ENCODE peak calls at places on chromosomes 4 and X, in eight cellular contexts. One of them, this sample, is unnamed.

GRCh38 chr4:101954975-101955678 is 164.6 kb downstream of the BANK1 start:
- DNase-seq in sigmoid colon: no peak
- DNase-seq in H1: no peak
- DNase-seq in stomach: no peak
- DNase-seq in esophagus muscularis mucosa: no peak
- DNase-seq in GM12878: no peak
- DNase-seq in suprapubic skin: no peak
- DNase-seq in HepG2: no peak
- DNase-seq in this sample: no peak

GRCh38 chr4:53518807-53519206 is 72.5 kb downstream of the LNX1 start:
- DNase-seq in esophagus muscularis mucosa: no peak
- DNase-seq in H1: no peak
- DNase-seq in stomach: no peak
- DNase-seq in HepG2: no peak
- DNase-seq in sigmoid colon: no peak
- DNase-seq in suprapubic skin: no peak
- DNase-seq in GM12878: no peak
- DNase-seq in this sample: no peak

GRCh38 chr4:119337010-119337409 is 15.1 kb upstream of the FABP2 start:
- DNase-seq in stomach: no peak
- DNase-seq in H1: no peak
- DNase-seq in HepG2: no peak
- DNase-seq in esophagus muscularis mucosa: no peak
- DNase-seq in sigmoid colon: no peak
- DNase-seq in suprapubic skin: no peak
- DNase-seq in GM12878: no peak
- DNase-seq in this sample: no peak

GRCh38 chr4:154076921-154077320 is 288.0 kb upstream of the SFRP2 start:
- DNase-seq in suprapubic skin: no peak
- DNase-seq in stomach: no peak
- DNase-seq in HepG2: no peak
- DNase-seq in esophagus muscularis mucosa: no peak
- DNase-seq in GM12878: no peak
- DNase-seq in H1: no peak
- DNase-seq in sigmoid colon: no peak
- DNase-seq in this sample: no peak

GRCh38 chr4:1720163-1720983 is 750 bp downstream of the TMEM129 start:
- DNase-seq in HepG2: no peak
- DNase-seq in stomach: peak
- DNase-seq in H1: no peak
- DNase-seq in suprapubic skin: no peak
- DNase-seq in esophagus muscularis mucosa: no peak
- DNase-seq in sigmoid colon: no peak
- DNase-seq in GM12878: no peak
- DNase-seq in this sample: peak

GRCh38 chr4:183106839-183107238 is 7.8 kb downstream of the WWC2 start:
- DNase-seq in H1: no peak
- DNase-seq in stomach: no peak
- DNase-seq in GM12878: no peak
- DNase-seq in suprapubic skin: no peak
- DNase-seq in sigmoid colon: no peak
- DNase-seq in HepG2: peak
- DNase-seq in esophagus muscularis mucosa: no peak
- DNase-seq in this sample: no peak

GRCh38 chr4:154877110-154877760 is 96.2 kb downstream of the RBM46 start:
- DNase-seq in stomach: no peak
- DNase-seq in H1: no peak
- DNase-seq in sigmoid colon: no peak
- DNase-seq in GM12878: no peak
- DNase-seq in HepG2: peak
- DNase-seq in esophagus muscularis mucosa: no peak
- DNase-seq in suprapubic skin: no peak
- DNase-seq in this sample: no peak

GRCh38 chr4:3045500-3045850 is 28.9 kb downstream of the HTT-AS start:
- DNase-seq in H1: no peak
- DNase-seq in stomach: peak
- DNase-seq in suprapubic skin: no peak
- DNase-seq in esophagus muscularis mucosa: no peak
- DNase-seq in HepG2: no peak
- DNase-seq in GM12878: no peak
- DNase-seq in sigmoid colon: peak
- DNase-seq in this sample: peak

GRCh38 chrX:155005190-155005589 is 17.3 kb downstream of the F8 start:
- DNase-seq in HepG2: no peak
- DNase-seq in esophagus muscularis mucosa: no peak
- DNase-seq in GM12878: no peak
- DNase-seq in sigmoid colon: no peak
- DNase-seq in H1: no peak
- DNase-seq in suprapubic skin: no peak
- DNase-seq in stomach: no peak
- DNase-seq in this sample: no peak

GRCh38 chr4:74449571-74450297 is 4.8 kb downstream of the AREG start:
- DNase-seq in stomach: no peak
- DNase-seq in H1: no peak
- DNase-seq in GM12878: no peak
- DNase-seq in HepG2: no peak
- DNase-seq in esophagus muscularis mucosa: no peak
- DNase-seq in suprapubic skin: no peak
- DNase-seq in sigmoid colon: no peak
- DNase-seq in this sample: no peak

GRCh38 chrX:120251471-120252011 is 929 bp downstream of the ZBTB33 start:
- DNase-seq in sigmoid colon: peak
- DNase-seq in GM12878: no peak
- DNase-seq in stomach: peak
- DNase-seq in suprapubic skin: no peak
- DNase-seq in HepG2: peak
- DNase-seq in esophagus muscularis mucosa: no peak
- DNase-seq in H1: no peak
- DNase-seq in this sample: peak

GRCh38 chrX:554271-554670 is 76.3 kb upstream of the SHOX start:
- DNase-seq in esophagus muscularis mucosa: peak
- DNase-seq in H1: no peak
- DNase-seq in stomach: no peak
- DNase-seq in suprapubic skin: no peak
- DNase-seq in GM12878: no peak
- DNase-seq in sigmoid colon: no peak
- DNase-seq in HepG2: no peak
- DNase-seq in this sample: no peak

GRCh38 chr4:181225616-181226261 is 1017.5 kb upstream of the TENM3 start:
- DNase-seq in stomach: no peak
- DNase-seq in esophagus muscularis mucosa: no peak
- DNase-seq in sigmoid colon: no peak
- DNase-seq in H1: no peak
- DNase-seq in HepG2: no peak
- DNase-seq in GM12878: no peak
- DNase-seq in suprapubic skin: no peak
- DNase-seq in this sample: no peak

GRCh38 chrX:152960115-152960514 is 33.8 kb downstream of the PNMA5 start:
- DNase-seq in GM12878: no peak
- DNase-seq in sigmoid colon: peak
- DNase-seq in HepG2: no peak
- DNase-seq in esophagus muscularis mucosa: no peak
- DNase-seq in suprapubic skin: no peak
- DNase-seq in H1: no peak
- DNase-seq in stomach: no peak
- DNase-seq in this sample: no peak

GRCh38 chr4:184473515-184474260 is 662 bp downstream of the IRF2 start:
- DNase-seq in GM12878: no peak
- DNase-seq in sigmoid colon: no peak
- DNase-seq in HepG2: no peak
- DNase-seq in H1: no peak
- DNase-seq in esophagus muscularis mucosa: no peak
- DNase-seq in suprapubic skin: no peak
- DNase-seq in stomach: peak
- DNase-seq in this sample: peak

GRCh38 chr4:68002906-68003305 is 39.6 kb upstream of the TMPRSS11A start:
- DNase-seq in H1: no peak
- DNase-seq in GM12878: no peak
- DNase-seq in esophagus muscularis mucosa: no peak
- DNase-seq in sigmoid colon: no peak
- DNase-seq in stomach: no peak
- DNase-seq in HepG2: no peak
- DNase-seq in suprapubic skin: no peak
- DNase-seq in this sample: no peak

GRCh38 chrX:88135735-88136134 is 611.3 kb upstream of the CPXCR1 start:
- DNase-seq in sigmoid colon: no peak
- DNase-seq in stomach: no peak
- DNase-seq in H1: no peak
- DNase-seq in HepG2: peak
- DNase-seq in esophagus muscularis mucosa: no peak
- DNase-seq in suprapubic skin: no peak
- DNase-seq in GM12878: no peak
- DNase-seq in this sample: no peak

GRCh38 chr4:80335554-80336358 is at the start of gene CFAP299:
- DNase-seq in stomach: peak
- DNase-seq in esophagus muscularis mucosa: no peak
- DNase-seq in sigmoid colon: peak
- DNase-seq in HepG2: peak
- DNase-seq in suprapubic skin: peak
- DNase-seq in H1: peak
- DNase-seq in GM12878: peak
- DNase-seq in this sample: peak

GRCh38 chr4:80335226-80335553 is 340 bp upstream of the CFAP299 start:
- DNase-seq in esophagus muscularis mucosa: no peak
- DNase-seq in H1: no peak
- DNase-seq in GM12878: no peak
- DNase-seq in HepG2: no peak
- DNase-seq in sigmoid colon: no peak
- DNase-seq in stomach: no peak
- DNase-seq in suprapubic skin: no peak
- DNase-seq in this sample: no peak

GRCh38 chr4:80340036-80340435 is 4.5 kb downstream of the CFAP299 start:
- DNase-seq in suprapubic skin: no peak
- DNase-seq in HepG2: no peak
- DNase-seq in stomach: no peak
- DNase-seq in sigmoid colon: no peak
- DNase-seq in GM12878: no peak
- DNase-seq in esophagus muscularis mucosa: no peak
- DNase-seq in H1: no peak
- DNase-seq in this sample: no peak

GRCh38 chr4:80334568-80334967 is 962 bp upstream of the CFAP299 start:
- DNase-seq in H1: no peak
- DNase-seq in suprapubic skin: no peak
- DNase-seq in GM12878: no peak
- DNase-seq in sigmoid colon: no peak
- DNase-seq in HepG2: no peak
- DNase-seq in stomach: no peak
- DNase-seq in esophagus muscularis mucosa: no peak
- DNase-seq in this sample: no peak

GRCh38 chr4:80336582-80336981 is 1.1 kb downstream of the CFAP299 start:
- DNase-seq in esophagus muscularis mucosa: no peak
- DNase-seq in sigmoid colon: peak
- DNase-seq in H1: no peak
- DNase-seq in stomach: no peak
- DNase-seq in HepG2: peak
- DNase-seq in GM12878: no peak
- DNase-seq in suprapubic skin: no peak
- DNase-seq in this sample: peak
- TF ChIP-seq CTCF in esophagus muscularis mucosa: peak
- TF ChIP-seq CTCF in sigmoid colon: no peak
- TF ChIP-seq CTCF in H1: peak
- TF ChIP-seq CTCF in stomach: no peak
- TF ChIP-seq CTCF in HepG2: peak
- TF ChIP-seq CTCF in GM12878: no peak
- TF ChIP-seq CTCF in suprapubic skin: no peak
- TF ChIP-seq CTCF in this sample: peak

DNA sequence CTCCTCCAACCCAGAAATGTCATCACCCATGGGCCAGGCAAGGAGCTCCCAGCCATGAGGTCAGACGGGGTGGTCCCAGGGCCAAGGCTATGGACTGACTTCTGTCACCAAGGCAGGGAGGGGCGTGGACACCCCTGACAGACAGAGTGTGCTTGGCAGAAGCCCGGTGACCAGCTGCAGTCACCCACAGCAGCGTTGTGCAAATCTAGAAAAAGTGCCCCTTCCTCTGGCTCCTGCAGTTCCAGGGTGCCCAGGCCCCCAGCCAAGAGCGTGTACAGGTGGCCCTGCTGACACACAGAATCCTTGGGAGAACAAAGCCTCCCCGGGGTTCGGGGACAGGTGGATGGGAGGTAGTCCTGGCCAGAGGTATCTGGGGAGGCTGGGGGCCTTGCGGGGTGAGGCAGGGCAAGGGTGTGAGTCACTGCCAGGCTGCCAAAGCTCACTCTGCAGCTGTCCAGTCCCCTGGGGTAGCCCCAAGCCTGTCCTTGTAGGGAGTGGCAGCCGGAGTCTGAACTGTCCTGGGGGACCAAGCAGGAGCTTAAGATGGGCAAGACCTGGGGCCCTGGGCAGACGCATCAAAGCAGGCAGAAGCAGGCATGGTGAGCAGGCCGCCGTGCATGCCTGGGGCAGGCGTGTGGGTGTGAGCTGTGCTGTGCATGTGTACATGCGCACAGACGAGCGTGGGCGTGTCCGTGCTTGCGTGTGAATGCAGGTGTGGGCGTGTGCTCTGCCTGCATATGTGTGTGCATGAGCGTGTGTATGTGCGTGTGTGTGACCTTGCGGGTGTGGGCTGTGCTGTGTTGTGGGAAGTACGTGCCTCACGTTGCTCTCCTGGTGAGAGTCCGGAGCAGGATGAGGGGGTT is 3.3 kb downstream of the MYL5 start:
- DNase-seq in GM12878: no peak
- DNase-seq in HepG2: peak
- DNase-seq in H1: no peak
- DNase-seq in suprapubic skin: no peak
- DNase-seq in stomach: peak
- DNase-seq in sigmoid colon: no peak
- DNase-seq in esophagus muscularis mucosa: no peak
- DNase-seq in this sample: peak
- TF ChIP-seq POLR2AphosphoS5 in GM12878: no peak
- TF ChIP-seq POLR2AphosphoS5 in HepG2: peak
- TF ChIP-seq POLR2AphosphoS5 in H1: peak
- TF ChIP-seq POLR2AphosphoS5 in suprapubic skin: no peak
- TF ChIP-seq POLR2AphosphoS5 in stomach: no peak
- TF ChIP-seq POLR2AphosphoS5 in sigmoid colon: no peak
- TF ChIP-seq POLR2AphosphoS5 in esophagus muscularis mucosa: no peak
- TF ChIP-seq POLR2AphosphoS5 in this sample: peak

DNA sequence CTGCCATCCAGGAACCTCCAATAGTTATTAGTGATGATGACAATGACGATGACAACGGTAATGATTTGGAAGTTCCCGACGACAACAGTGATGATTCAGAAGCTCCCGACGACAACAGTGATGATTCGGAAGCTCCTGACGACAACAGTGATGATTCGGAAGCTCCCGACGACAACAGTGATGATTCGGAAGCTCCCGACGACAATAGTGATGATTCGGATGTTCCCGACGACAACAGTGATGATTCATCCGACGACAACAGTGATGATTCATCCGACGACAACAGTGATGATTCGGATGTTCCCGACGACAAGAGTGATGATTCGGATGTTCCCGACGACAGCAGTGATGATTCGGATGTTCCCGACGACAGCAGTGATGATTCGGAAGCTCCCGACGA is 14.7 kb downstream of the CXCR3 start:
- DNase-seq in esophagus muscularis mucosa: no peak
- DNase-seq in GM12878: no peak
- DNase-seq in H1: no peak
- DNase-seq in suprapubic skin: no peak
- DNase-seq in sigmoid colon: no peak
- DNase-seq in stomach: no peak
- DNase-seq in HepG2: no peak
- DNase-seq in this sample: no peak
- TF ChIP-seq EP300 in esophagus muscularis mucosa: no peak
- TF ChIP-seq EP300 in GM12878: no peak
- TF ChIP-seq EP300 in H1: no peak
- TF ChIP-seq EP300 in suprapubic skin: no peak
- TF ChIP-seq EP300 in sigmoid colon: no peak
- TF ChIP-seq EP300 in stomach: no peak
- TF ChIP-seq EP300 in HepG2: no peak
- TF ChIP-seq EP300 in this sample: no peak

GRCh38 chr4:71187399-71188196 is 151.2 kb upstream of the SLC4A4 start:
- DNase-seq in H1: no peak
- DNase-seq in stomach: peak
- DNase-seq in HepG2: no peak
- DNase-seq in GM12878: no peak
- DNase-seq in sigmoid colon: peak
- DNase-seq in suprapubic skin: no peak
- DNase-seq in esophagus muscularis mucosa: no peak
- DNase-seq in this sample: peak
- TF ChIP-seq CTCF in H1: no peak
- TF ChIP-seq CTCF in stomach: no peak
- TF ChIP-seq CTCF in HepG2: no peak
- TF ChIP-seq CTCF in GM12878: no peak
- TF ChIP-seq CTCF in sigmoid colon: no peak
- TF ChIP-seq CTCF in suprapubic skin: no peak
- TF ChIP-seq CTCF in esophagus muscularis mucosa: no peak
- TF ChIP-seq CTCF in this sample: no peak